ENCODE peak calls at places on chromosomes 16 and 17, in six cellular contexts. H, N, C, Y, P and V are unnamed samples.

GRCh38 chr17:30376621-30377452 is 1.9 kb upstream of the CPD start:
- DNase-seq in H (no peak), N (peak), C (peak), Y (no peak), P (no peak), V (no peak)

GRCh38 chr17:9363440-9364350 is 211.9 kb downstream of the STX8 start:
- DNase-seq in H (no peak), N (peak), C (peak), Y (no peak), P (no peak), V (no peak)

GRCh38 chr17:4301066-4301465 is 37.3 kb upstream of the ANKFY1 start:
- DNase-seq in H (no peak), N (no peak), C (no peak), Y (no peak), P (no peak), V (no peak)

GRCh38 chr16:20897897-20898296 is 2.3 kb downstream of the DCUN1D3 start:
- DNase-seq in H (no peak), N (peak), C (no peak), Y (no peak), P (no peak), V (no peak)

GRCh38 chr17:10295728-10296343 is 77.0 kb downstream of the MYH13 start:
- DNase-seq in H (peak), N (peak), C (peak), Y (peak), P (peak), V (peak)

GRCh38 chr17:39174907-39175694 is 9.1 kb upstream of the ARL5C start:
- DNase-seq in H (peak), N (peak), C (peak), Y (peak), P (peak), V (peak)

GRCh38 chr17:2982854-2983636 is 80.4 kb downstream of the OR1D5 start:
- DNase-seq in H (peak), N (peak), C (peak), Y (peak), P (no peak), V (no peak)

GRCh38 chr16:55703003-55704001 is 47.5 kb downstream of the SLC6A2 start:
- DNase-seq in H (no peak), N (peak), C (peak), Y (peak), P (no peak), V (peak)

GRCh38 chr17:57675427-57675826 is 69.7 kb downstream of the CCDC182 start:
- DNase-seq in H (no peak), N (no peak), C (no peak), Y (no peak), P (peak), V (no peak)

GRCh38 chr17:48100160-48100559 is 1.1 kb downstream of the CBX1 start:
- DNase-seq in H (no peak), N (peak), C (peak), Y (peak), P (no peak), V (no peak)

GRCh38 chr16:5852151-5852550 is 754.6 kb upstream of the EEF2KMT start:
- DNase-seq in H (no peak), N (no peak), C (no peak), Y (no peak), P (no peak), V (no peak)

GRCh38 chr17:66309793-66310192 is 7.4 kb downstream of the PRKCA start:
- DNase-seq in H (no peak), N (no peak), C (no peak), Y (no peak), P (no peak), V (no peak)

GRCh38 chr17:77343031-77343866 is 202.5 kb downstream of the SEC14L1 start:
- DNase-seq in H (no peak), N (no peak), C (no peak), Y (no peak), P (no peak), V (no peak)

GRCh38 chr16:68909099-68909733 is 65.9 kb downstream of the TANGO6 start:
- DNase-seq in H (no peak), N (peak), C (peak), Y (peak), P (no peak), V (no peak)

GRCh38 chr16:2716948-2717347 is 3.1 kb downstream of the PRSS27 start:
- DNase-seq in H (no peak), N (no peak), C (no peak), Y (no peak), P (no peak), V (no peak)

GRCh38 chr17:20205609-20206008 is 196.4 kb downstream of the SPECC1 start:
- DNase-seq in H (no peak), N (no peak), C (peak), Y (no peak), P (no peak), V (no peak)

GRCh38 chr17:10156579-10157488 is 41.6 kb downstream of the GAS7 start:
- DNase-seq in H (no peak), N (no peak), C (peak), Y (peak), P (no peak), V (no peak)

GRCh38 chr17:64938925-64939474 is 19.7 kb upstream of the LRRC37A3 start:
- DNase-seq in H (peak), N (peak), C (peak), Y (peak), P (peak), V (no peak)

DNA sequence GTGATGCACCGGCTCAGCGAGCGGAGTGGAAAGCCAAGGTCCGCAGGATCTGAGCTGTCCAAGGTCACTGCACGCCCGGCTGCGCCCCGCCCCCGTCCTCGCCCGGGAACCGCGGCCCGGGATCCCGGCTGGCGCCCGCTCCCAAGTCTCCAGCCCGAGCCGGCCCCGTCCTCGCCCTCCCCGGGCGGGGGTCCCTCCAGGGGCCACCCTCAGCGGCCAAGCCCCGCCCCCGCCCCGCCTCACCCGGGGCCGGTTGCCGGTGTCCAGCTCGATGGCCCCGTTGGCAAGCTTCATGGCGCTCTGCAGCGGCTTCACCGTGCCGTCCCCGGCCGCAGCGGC is 209 bp downstream of the VPS9D1 start:
- DNase-seq in H (peak), N (no peak), C (peak), Y (no peak), P (peak), V (peak)
- H3K14ac ChIP-seq in H (no peak), N (peak), C (no peak), Y (peak), P (no peak), V (peak)

GRCh38 chr16:11990672-11991390 is 14.3 kb downstream of the SNX29 start:
- DNase-seq in H (no peak), N (no peak), C (no peak), Y (no peak), P (no peak), V (no peak)

GRCh38 chr16:11986521-11987057 is 10.1 kb downstream of the SNX29 start:
- DNase-seq in H (no peak), N (peak), C (peak), Y (peak), P (no peak), V (no peak)

GRCh38 chr16:11992008-11992584 is 15.6 kb downstream of the SNX29 start:
- DNase-seq in H (no peak), N (no peak), C (no peak), Y (no peak), P (no peak), V (no peak)

GRCh38 chr16:11988258-11988978 is 11.9 kb downstream of the SNX29 start:
- DNase-seq in H (no peak), N (no peak), C (no peak), Y (no peak), P (no peak), V (no peak)

DNA sequence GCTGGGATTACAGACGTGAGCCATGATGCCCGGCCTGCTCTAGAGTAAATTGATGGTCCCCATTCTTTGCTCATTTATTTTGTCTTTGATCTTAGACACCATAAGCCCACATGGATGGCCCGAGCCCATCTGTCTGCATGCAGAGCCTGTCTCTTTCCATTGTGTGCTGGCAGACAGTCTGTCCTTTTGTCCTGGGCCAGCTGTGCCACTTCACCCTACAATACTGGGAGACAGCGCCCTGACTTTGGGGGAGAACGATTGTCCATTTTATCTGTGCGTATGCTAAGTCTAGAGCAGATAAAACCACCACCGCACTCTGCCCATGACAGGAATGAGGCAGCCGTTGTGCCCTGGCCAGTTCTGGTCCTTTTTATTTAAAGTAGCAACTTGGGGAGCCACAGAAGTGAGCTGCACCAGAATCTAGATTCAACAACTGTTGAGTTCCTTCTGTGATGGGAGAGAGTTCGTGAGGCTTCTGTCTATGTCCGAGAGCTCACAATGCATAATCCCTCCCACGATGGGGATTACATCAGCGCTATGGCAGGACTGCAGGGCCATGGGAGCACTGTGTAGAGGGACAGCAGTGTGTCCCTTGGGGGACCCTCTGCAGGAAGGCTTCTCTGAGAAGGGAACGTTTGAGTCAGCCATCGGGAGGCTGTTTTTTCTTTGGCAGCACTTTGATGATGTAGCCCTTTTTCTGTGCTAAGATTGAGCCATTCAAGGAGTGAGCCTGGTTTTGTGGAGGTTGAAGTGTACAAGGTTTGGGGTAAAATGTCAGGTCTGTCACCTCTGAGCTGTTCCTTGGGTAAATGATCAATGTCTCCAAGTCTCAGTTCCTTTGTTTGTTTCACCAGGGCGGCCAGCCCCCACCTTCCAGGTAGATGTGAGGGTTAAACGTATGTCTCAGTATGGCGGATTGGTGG is 13.0 kb downstream of the SNX29 start:
- DNase-seq in H (no peak), N (no peak), C (no peak), Y (no peak), P (no peak), V (no peak)
- H3K14ac ChIP-seq in H (no peak), N (no peak), C (no peak), Y (no peak), P (no peak), V (peak)

GRCh38 chr16:27786221-27786848 is 236.4 kb downstream of the KATNIP start:
- DNase-seq in H (no peak), N (no peak), C (no peak), Y (no peak), P (no peak), V (no peak)
- H3K14ac ChIP-seq in H (no peak), N (no peak), C (no peak), Y (no peak), P (no peak), V (peak)

GRCh38 chr16:49482690-49483089 is 109.1 kb downstream of the C16orf78 start:
- DNase-seq in H (no peak), N (no peak), C (no peak), Y (no peak), P (no peak), V (no peak)

GRCh38 chr16:49483651-49484451 is 110.2 kb downstream of the C16orf78 start:
- DNase-seq in H (no peak), N (no peak), C (no peak), Y (no peak), P (no peak), V (no peak)

GRCh38 chr16:49484454-49484853 is 110.8 kb downstream of the C16orf78 start:
- DNase-seq in H (peak), N (no peak), C (peak), Y (peak), P (peak), V (peak)

GRCh38 chr16:49484936-49485335 is 111.3 kb downstream of the C16orf78 start:
- DNase-seq in H (no peak), N (no peak), C (no peak), Y (no peak), P (no peak), V (no peak)

DNA sequence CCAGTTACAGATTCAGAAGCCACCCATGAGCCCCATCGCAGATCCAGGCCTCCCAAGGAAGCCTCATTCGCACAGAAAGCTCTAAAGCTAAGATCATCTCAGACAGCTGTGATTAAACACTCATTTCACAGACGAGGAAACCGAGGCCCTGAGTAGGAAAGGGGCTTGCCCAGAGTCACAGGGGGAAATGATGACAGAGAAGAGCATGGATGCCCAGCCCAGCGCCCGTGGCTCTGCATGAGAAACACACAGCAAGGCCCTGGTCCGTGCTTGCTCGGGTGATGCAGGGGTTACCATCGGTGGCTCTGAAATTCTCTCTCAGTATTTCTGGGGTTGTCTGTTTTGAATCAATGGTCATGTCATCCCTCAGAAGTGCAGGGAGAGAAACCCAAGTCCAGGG is 109.6 kb downstream of the C16orf78 start:
- DNase-seq in H (no peak), N (no peak), C (no peak), Y (no peak), P (no peak), V (no peak)
- H3K14ac ChIP-seq in H (no peak), N (no peak), C (no peak), Y (no peak), P (no peak), V (no peak)

GRCh38 chr16:87794485-87795078 is 28.8 kb upstream of the KLHDC4 start:
- DNase-seq in H (no peak), N (no peak), C (no peak), Y (peak), P (no peak), V (no peak)

GRCh38 chr16:87790278-87791023 is 24.7 kb upstream of the KLHDC4 start:
- DNase-seq in H (no peak), N (peak), C (no peak), Y (peak), P (no peak), V (no peak)

GRCh38 chr16:87792205-87792565 is 26.4 kb upstream of the KLHDC4 start:
- DNase-seq in H (no peak), N (no peak), C (no peak), Y (no peak), P (no peak), V (no peak)

GRCh38 chr16:87789437-87790277 is 23.9 kb upstream of the KLHDC4 start:
- DNase-seq in H (no peak), N (peak), C (no peak), Y (peak), P (no peak), V (no peak)

GRCh38 chr16:87791295-87792204 is 25.8 kb upstream of the KLHDC4 start:
- DNase-seq in H (peak), N (no peak), C (no peak), Y (no peak), P (no peak), V (no peak)
- H3K14ac ChIP-seq in H (no peak), N (peak), C (no peak), Y (peak), P (no peak), V (no peak)

GRCh38 chr17:82145550-82146165 is 47.6 kb upstream of the FASN start:
- DNase-seq in H (no peak), N (no peak), C (no peak), Y (peak), P (no peak), V (no peak)
- H3K14ac ChIP-seq in H (no peak), N (no peak), C (no peak), Y (no peak), P (no peak), V (no peak)